ENCODE peak calls at places on chromosomes 7 and 10, in seven cellular contexts. O is cardiac fibroblast; W is bronchial epithelial cell; V is NCI-H2081; Y is HEK293T; L is ecto neural progenitor cell; I is effector CD4-positive, alpha-beta T cell. N is an unnamed sample.

GRCh38 chr7:151431281-151431767 is 8.6 kb downstream of the CRYGN start:
- DNase-seq in I (no peak), Y (no peak), V (no peak), O (no peak), L (no peak), W (no peak), N (no peak)

GRCh38 chr10:43622022-43622421 is 15.8 kb downstream of the ZNF485 start:
- DNase-seq in Y (no peak), O (no peak), V (no peak), I (no peak), W (no peak), L (no peak), N (no peak)

GRCh38 chr7:128705891-128706333 is 33.2 kb upstream of the CALU start:
- DNase-seq in L (no peak), V (peak), I (no peak), W (peak), O (peak), Y (no peak), N (no peak)

GRCh38 chr7:141071260-141071854 is 2.5 kb upstream of the TMEM178B start:
- DNase-seq in I (no peak), Y (peak), O (no peak), W (no peak), L (peak), V (peak), N (peak)

GRCh38 chr7:22635349-22635748 is 91.7 kb upstream of the IL6 start:
- DNase-seq in O (no peak), V (no peak), W (no peak), I (no peak), Y (no peak), L (no peak), N (no peak)

GRCh38 chr7:16708980-16709379 is 44.6 kb upstream of the TSPAN13 start:
- DNase-seq in I (no peak), L (no peak), W (peak), Y (no peak), O (peak), V (no peak), N (no peak)

GRCh38 chr7:122532406-122533269 is 166.3 kb downstream of the RNF133 start:
- DNase-seq in O (peak), Y (peak), W (peak), L (no peak), I (no peak), V (peak), N (no peak)

GRCh38 chr7:48147078-48147591 is 24.1 kb upstream of the ABCA13 start:
- DNase-seq in V (no peak), O (no peak), W (peak), L (no peak), Y (no peak), I (no peak), N (no peak)

GRCh38 chr10:45246522-45246921 is 68.9 kb downstream of the OR13A1 start:
- DNase-seq in W (no peak), Y (no peak), I (no peak), O (no peak), L (no peak), V (no peak), N (no peak)

GRCh38 chr10:100350914-100351485 is 4.0 kb downstream of the SCD start:
- DNase-seq in W (no peak), Y (no peak), I (no peak), V (no peak), O (no peak), L (no peak), N (no peak)